ENCODE peak calls at places on chromosome 14, in four cellular contexts. X is RWPE2; E is dorsolateral prefrontal cortex; K is CD8-positive, alpha-beta T cell. Q is an unnamed sample.

GRCh38 chr14:68203871-68204270 is 384.3 kb downstream of the RAD51B start:
- DNase-seq in E (no peak), X (no peak), K (no peak), Q (no peak)

GRCh38 chr14:94390372-94391086 is 2.1 kb upstream of the SERPINA1 start:
- DNase-seq in K (no peak), E (peak; percentile 43), X (peak; percentile 88), Q (peak; percentile 53)

GRCh38 chr14:55581011-55581806 is 1.2 kb downstream of the KTN1 start:
- DNase-seq in K (peak; percentile 7), X (no peak), E (peak; percentile 36), Q (peak; percentile 48)

GRCh38 chr14:92108345-92109254 is 2.2 kb upstream of the ATXN3 start:
- DNase-seq in K (no peak), X (no peak), E (no peak), Q (no peak)

GRCh38 chr14:49879683-49880204 is 13.1 kb upstream of the ARF6 start:
- DNase-seq in K (no peak), E (no peak), X (no peak), Q (peak; percentile 70)

GRCh38 chr14:32345311-32345771 is 16.2 kb downstream of the AKAP6 start:
- DNase-seq in X (no peak), E (no peak), K (no peak), Q (peak; percentile 47)

GRCh38 chr14:94665121-94665520 is 52.9 kb downstream of the SERPINA3 start:
- DNase-seq in K (no peak), X (no peak), E (no peak), Q (peak; percentile 53)

GRCh38 chr14:61891251-61891650 is 129.0 kb downstream of the SNAPC1 start:
- DNase-seq in K (no peak), X (no peak), E (no peak), Q (peak; percentile 64)

GRCh38 chr14:34009956-34010355 is 59.1 kb upstream of the EGLN3 start:
- DNase-seq in K (no peak), X (no peak), E (no peak), Q (no peak)

GRCh38 chr14:61940669-61941420 is 178.6 kb downstream of the SNAPC1 start:
- DNase-seq in X (no peak), K (no peak), E (no peak), Q (no peak)

GRCh38 chr14:32512348-32512747 is 183.2 kb downstream of the AKAP6 start:
- DNase-seq in K (no peak), E (no peak), X (no peak), Q (no peak)

GRCh38 chr14:28406181-28406580 is 360.4 kb upstream of the FOXG1 start:
- DNase-seq in K (no peak), X (no peak), E (no peak), Q (peak; percentile 29)

GRCh38 chr14:87805315-87805723 is 187.7 kb downstream of the GALC start:
- DNase-seq in K (no peak), X (no peak), E (no peak), Q (peak; percentile 28)

GRCh38 chr14:99430491-99430890 is 50.2 kb downstream of the SETD3 start:
- DNase-seq in K (no peak), X (no peak), E (no peak), Q (peak; percentile 7)

GRCh38 chr14:65991124-65991523 is 495.0 kb upstream of the CCDC196 start:
- DNase-seq in K (no peak), E (no peak), X (no peak), Q (no peak)

GRCh38 chr14:98411154-98411553 is 860.8 kb downstream of the BCL11B start:
- DNase-seq in K (no peak), E (no peak), X (no peak), Q (no peak)

GRCh38 chr14:67674480-67675218 is at the start of gene VTI1B:
- DNase-seq in X (peak; percentile 83), E (peak; percentile 79), K (peak; percentile 65), Q (peak; percentile 78)

GRCh38 chr14:21136024-21136423 is 19.8 kb downstream of the OR5AU1 start:
- DNase-seq in K (no peak), E (no peak), X (no peak), Q (peak; percentile 35)

GRCh38 chr14:35197015-35197414 is 74.7 kb downstream of the PRORP start:
- DNase-seq in K (no peak), E (no peak), X (no peak), Q (peak; percentile 52)

GRCh38 chr14:34604990-34605389 is 25.0 kb downstream of the SNX6 start:
- DNase-seq in X (no peak), E (no peak), K (no peak), Q (peak; percentile 71)

GRCh38 chr14:23629831-23630396 is 6.2 kb upstream of the DHRS2 start:
- DNase-seq in E (no peak), X (no peak), K (no peak), Q (no peak)

GRCh38 chr14:72443991-72444431 is 449.9 kb downstream of the DPF3 start:
- DNase-seq in X (no peak), E (no peak), K (no peak), Q (no peak)

GRCh38 chr14:78254911-78255431 is 84.8 kb downstream of the NRXN3 start:
- DNase-seq in X (peak; percentile 97), E (peak; percentile 44), K (no peak), Q (peak; percentile 4)

GRCh38 chr14:34857689-34858449 is 17.3 kb downstream of the BAZ1A start:
- DNase-seq in E (no peak), X (no peak), K (no peak), Q (no peak)

GRCh38 chr14:23865502-23865901 is 88.1 kb upstream of the DHRS4 start:
- DNase-seq in E (no peak), X (no peak), K (no peak), Q (no peak)

GRCh38 chr14:99745307-99745951 is 47.8 kb upstream of the EML1 start:
- DNase-seq in E (no peak), X (no peak), K (no peak), Q (peak; percentile 56)

GRCh38 chr14:71666579-71667145 is 265.6 kb upstream of the RGS6 start:
- DNase-seq in E (no peak), X (no peak), K (no peak), Q (no peak)

GRCh38 chr14:91325211-91325610 is 80.7 kb upstream of the GPR68 start:
- DNase-seq in X (no peak), E (no peak), K (no peak), Q (no peak)

GRCh38 chr14:32560213-32560857 is 231.2 kb downstream of the AKAP6 start:
- DNase-seq in X (no peak), K (no peak), E (peak; percentile 57), Q (peak; percentile 90)

GRCh38 chr14:99790201-99790977 is 2.8 kb upstream of the EML1 start:
- DNase-seq in K (no peak), X (no peak), E (no peak), Q (no peak)

DNA sequence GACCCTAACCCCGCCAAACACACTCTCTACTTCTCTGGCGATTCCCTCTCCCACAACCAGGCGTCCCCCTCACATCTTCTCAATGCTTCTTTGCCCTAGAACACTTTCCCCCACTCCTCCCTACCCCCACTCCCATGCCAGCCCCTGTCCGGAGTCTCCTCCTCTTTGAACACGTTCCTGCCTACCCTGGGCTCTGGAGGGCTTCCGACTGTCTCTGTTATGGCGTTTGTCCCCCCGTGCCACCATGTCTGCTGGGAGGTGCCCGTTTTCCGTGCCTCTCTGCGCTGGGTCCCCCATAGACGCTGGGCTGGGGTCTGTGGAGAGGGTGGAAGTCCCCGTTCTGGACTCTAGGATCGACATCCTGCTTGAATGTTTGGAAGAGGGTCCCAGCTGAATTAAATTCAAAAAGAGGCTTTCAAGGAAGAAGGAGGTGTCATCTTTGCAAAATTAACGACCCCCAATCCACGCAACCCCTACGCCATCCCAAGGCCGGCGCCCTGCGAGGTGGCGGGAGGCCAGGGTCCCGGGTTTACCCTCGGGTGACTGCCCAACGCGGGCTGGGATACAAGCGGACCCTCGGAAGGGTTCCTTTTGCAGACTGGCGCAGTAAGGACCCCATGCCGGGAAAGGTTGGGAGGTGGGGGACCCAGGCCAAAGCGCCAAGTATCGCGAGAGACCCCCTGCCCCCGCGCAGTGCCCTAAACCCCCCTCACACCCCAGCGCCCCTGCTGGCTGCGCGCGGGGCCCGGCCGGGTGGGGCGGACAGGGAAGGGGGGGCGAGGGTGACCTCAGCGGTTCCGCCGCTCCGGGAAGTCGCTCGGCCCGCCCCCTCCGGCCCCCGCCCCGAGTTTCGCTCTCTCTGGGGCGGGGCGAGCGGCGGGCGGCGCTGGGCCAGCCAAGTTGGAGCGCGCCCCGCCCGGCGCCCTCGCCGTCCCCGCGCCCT is 973 bp upstream of the ZBTB42 start:
- DNase-seq in X (no peak), E (no peak), K (peak; percentile 44), Q (peak; percentile 84)
- TF ChIP-seq CTCF in X (peak; percentile 48), E (peak; percentile 12), K (no peak), Q (peak; percentile 9)

DNA sequence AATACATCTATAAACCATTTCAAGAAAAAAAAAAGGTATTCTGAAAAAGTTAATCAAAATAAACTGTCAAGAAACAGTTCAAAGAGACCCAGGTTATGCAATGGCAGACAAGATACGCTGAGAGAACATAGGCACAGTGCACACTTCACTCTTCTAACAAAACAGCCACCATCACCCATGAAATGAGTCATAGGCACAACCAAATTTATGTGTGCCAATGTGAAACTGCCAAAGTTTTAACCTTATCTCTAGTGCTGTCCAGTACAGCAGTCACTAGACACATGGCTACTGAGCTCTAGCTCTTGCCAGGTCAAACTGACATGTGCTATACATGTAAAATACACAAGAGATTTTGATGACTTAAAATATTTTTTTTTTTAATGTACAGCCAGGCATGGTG is 1.4 kb downstream of the CEP128 start:
- DNase-seq in K (no peak), X (no peak), E (no peak), Q (no peak)
- H3K4me3 ChIP-seq in K (no peak overlapping the region), X (no peak overlapping the region), E (no peak overlapping the region), Q (no peak overlapping the region)

GRCh38 chr14:75578099-75578785 is at the start of gene FLVCR2:
- DNase-seq in E (peak; percentile 67), X (peak; percentile 80), K (no peak), Q (peak; percentile 87)

GRCh38 chr14:75579882-75580281 is 1.5 kb downstream of the FLVCR2 start:
- DNase-seq in K (no peak), E (no peak), X (no peak), Q (no peak)

GRCh38 chr14:75577724-75578098 is 709 bp upstream of the FLVCR2 start:
- DNase-seq in X (peak; percentile 85), E (peak; percentile 83), K (peak; percentile 34), Q (peak; percentile 91)

GRCh38 chr14:75577090-75577489 is 1.3 kb upstream of the FLVCR2 start:
- DNase-seq in K (no peak), E (no peak), X (no peak), Q (no peak)

GRCh38 chr14:75578786-75579781 is 664 bp downstream of the FLVCR2 start:
- DNase-seq in E (peak; percentile 34), X (no peak), K (no peak), Q (peak; percentile 63)
- TF ChIP-seq CTCF in E (no peak), X (no peak), K (no peak), Q (no peak)

DNA sequence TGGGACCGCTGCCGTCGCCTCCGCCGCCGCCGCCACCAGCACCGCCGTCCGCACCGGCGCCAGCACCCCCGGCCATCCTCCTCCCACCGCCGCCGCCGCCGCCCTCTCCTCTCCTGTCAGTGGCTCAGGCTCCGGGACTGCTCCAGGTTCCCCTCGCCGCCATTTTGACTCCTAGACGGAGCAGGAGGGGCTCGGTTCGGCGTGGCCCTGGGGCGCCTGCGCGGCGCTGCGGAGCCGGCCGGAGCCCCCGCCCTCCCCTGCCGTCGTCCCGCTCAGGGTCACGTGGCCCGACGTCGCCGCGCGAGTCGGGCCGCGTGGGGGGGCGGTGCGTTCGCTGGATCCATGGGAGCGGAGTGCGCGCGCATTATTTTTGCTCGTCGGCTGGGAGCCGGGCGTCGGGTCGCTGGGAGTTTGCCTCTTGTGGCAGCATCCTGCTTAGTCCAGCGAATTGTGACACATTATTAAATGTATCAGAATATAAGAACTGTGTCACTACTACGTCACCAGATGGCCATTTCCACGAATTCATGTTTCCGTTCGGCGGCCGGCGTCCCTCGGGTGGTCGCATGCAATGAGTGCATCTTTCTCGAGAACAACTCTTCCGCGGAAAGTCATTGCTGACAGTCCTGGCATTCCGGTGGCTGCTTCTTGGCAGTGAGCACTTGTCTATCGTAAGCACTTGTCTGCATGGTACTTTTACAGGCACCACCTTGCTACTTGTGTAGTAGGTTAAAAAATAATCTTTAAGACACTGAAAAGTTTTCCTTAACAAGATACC is at the start of gene BTBD7:
- DNase-seq in X (peak; percentile 97), K (peak; percentile 87), E (peak; percentile 91), Q (peak; percentile 94)
- H3K4me3 ChIP-seq in X (peak within 1 kb of the TSS; percentile 97), K (peak within 1 kb of the TSS; percentile 81), E (peak within 1 kb of the TSS; percentile 59), Q (peak within 1 kb of the TSS; percentile 73)

Q was measured in cardiac fibroblast.